ENCODE peak calls at places on chromosome 2, in four cellular contexts. One of them, this sample, is unnamed. For H3K4me1, the result is how much of the 10 kb centered on the place peaks cover.

GRCh38 chr2:54657664-54658083 is 65.8 kb upstream of the EML6 start:
- DNase-seq in heart right ventricle: no peak
- DNase-seq in psoas muscle: peak
- DNase-seq in IMR-90: peak
- DNase-seq in this sample: no peak

GRCh38 chr2:241774419-241775222 is 2.0 kb upstream of the GAL3ST2 start:
- DNase-seq in psoas muscle: no peak
- DNase-seq in IMR-90: peak
- DNase-seq in heart right ventricle: no peak
- DNase-seq in this sample: peak

GRCh38 chr2:126883661-126884030 is 15.0 kb upstream of the TEX51 start:
- DNase-seq in heart right ventricle: no peak
- DNase-seq in psoas muscle: no peak
- DNase-seq in IMR-90: no peak
- DNase-seq in this sample: no peak

GRCh38 chr2:96927420-96928171 is 57.7 kb upstream of the SEMA4C start:
- DNase-seq in IMR-90: no peak
- DNase-seq in psoas muscle: peak
- DNase-seq in heart right ventricle: peak
- DNase-seq in this sample: no peak

GRCh38 chr2:47488870-47489584 is 86.1 kb downstream of the MSH2 start:
- DNase-seq in heart right ventricle: no peak
- DNase-seq in IMR-90: peak
- DNase-seq in psoas muscle: no peak
- DNase-seq in this sample: no peak

GRCh38 chr2:237920673-237921072 is 46.1 kb upstream of the UBE2F start:
- DNase-seq in psoas muscle: no peak
- DNase-seq in IMR-90: peak
- DNase-seq in heart right ventricle: no peak
- DNase-seq in this sample: no peak

GRCh38 chr2:222960126-222960525 is 91.9 kb upstream of the KCNE4 start:
- DNase-seq in heart right ventricle: no peak
- DNase-seq in IMR-90: peak
- DNase-seq in psoas muscle: no peak
- DNase-seq in this sample: no peak

GRCh38 chr2:134466141-134466540 is 212.3 kb downstream of the MGAT5 start:
- DNase-seq in psoas muscle: no peak
- DNase-seq in heart right ventricle: no peak
- DNase-seq in IMR-90: no peak
- DNase-seq in this sample: peak

GRCh38 chr2:47072728-47073191 is 82.3 kb downstream of the STPG4 start:
- DNase-seq in heart right ventricle: peak
- DNase-seq in IMR-90: no peak
- DNase-seq in psoas muscle: no peak
- DNase-seq in this sample: no peak

GRCh38 chr2:7860693-7861092 is 821.2 kb upstream of the ID2 start:
- DNase-seq in psoas muscle: no peak
- DNase-seq in IMR-90: peak
- DNase-seq in heart right ventricle: no peak
- DNase-seq in this sample: no peak

GRCh38 chr2:46982356-46983064 is 66.9 kb upstream of the MCFD2 start:
- DNase-seq in heart right ventricle: no peak
- DNase-seq in IMR-90: no peak
- DNase-seq in psoas muscle: no peak
- DNase-seq in this sample: no peak

GRCh38 chr2:128315122-128315828 is 3.4 kb downstream of the HS6ST1 start:
- DNase-seq in psoas muscle: peak
- DNase-seq in heart right ventricle: no peak
- DNase-seq in IMR-90: no peak
- DNase-seq in this sample: peak

GRCh38 chr2:71888741-71889445 is 258.8 kb downstream of the CYP26B1 start:
- DNase-seq in psoas muscle: no peak
- DNase-seq in IMR-90: peak
- DNase-seq in heart right ventricle: no peak
- DNase-seq in this sample: peak

GRCh38 chr2:110105608-110106467 is 9.8 kb downstream of the MALL start:
- DNase-seq in heart right ventricle: no peak
- DNase-seq in IMR-90: peak
- DNase-seq in psoas muscle: no peak
- DNase-seq in this sample: no peak

GRCh38 chr2:180122874-180123273 is 115.8 kb upstream of the CWC22 start:
- DNase-seq in IMR-90: peak
- DNase-seq in psoas muscle: no peak
- DNase-seq in heart right ventricle: no peak
- DNase-seq in this sample: no peak

GRCh38 chr2:175111200-175111657 is 56.8 kb downstream of the ATF2 start:
- DNase-seq in psoas muscle: no peak
- DNase-seq in IMR-90: peak
- DNase-seq in heart right ventricle: no peak
- DNase-seq in this sample: no peak

GRCh38 chr2:152920846-152921245 is 202.4 kb downstream of the ARL6IP6 start:
- DNase-seq in heart right ventricle: no peak
- DNase-seq in psoas muscle: no peak
- DNase-seq in IMR-90: no peak
- DNase-seq in this sample: no peak

DNA sequence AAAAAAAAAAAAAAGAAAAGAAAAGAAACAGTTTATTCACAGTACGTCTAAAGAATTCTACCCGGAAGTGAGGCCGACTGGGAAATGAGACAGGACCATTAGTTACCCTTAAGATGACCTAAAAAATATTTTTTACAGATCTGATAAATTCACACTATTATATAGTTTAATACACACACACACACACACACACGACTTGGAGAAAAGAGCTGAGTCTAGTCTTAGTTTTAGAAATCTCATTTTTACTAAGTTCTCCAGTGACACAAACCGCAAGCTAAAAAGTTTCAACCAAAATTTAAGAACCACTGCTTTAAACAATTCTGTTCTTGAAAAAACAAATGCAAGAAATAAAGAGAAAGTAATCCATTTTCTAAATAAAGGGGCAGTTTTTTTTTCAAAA is 27.1 kb downstream of the ST3GAL5 start:
- DNase-seq in IMR-90: no peak
- DNase-seq in psoas muscle: no peak
- DNase-seq in heart right ventricle: no peak
- DNase-seq in this sample: no peak
- H3K4me3 ChIP-seq in IMR-90: no peak
- H3K4me3 ChIP-seq in psoas muscle: no peak
- H3K4me3 ChIP-seq in heart right ventricle: no peak
- H3K4me3 ChIP-seq in this sample: no peak

DNA sequence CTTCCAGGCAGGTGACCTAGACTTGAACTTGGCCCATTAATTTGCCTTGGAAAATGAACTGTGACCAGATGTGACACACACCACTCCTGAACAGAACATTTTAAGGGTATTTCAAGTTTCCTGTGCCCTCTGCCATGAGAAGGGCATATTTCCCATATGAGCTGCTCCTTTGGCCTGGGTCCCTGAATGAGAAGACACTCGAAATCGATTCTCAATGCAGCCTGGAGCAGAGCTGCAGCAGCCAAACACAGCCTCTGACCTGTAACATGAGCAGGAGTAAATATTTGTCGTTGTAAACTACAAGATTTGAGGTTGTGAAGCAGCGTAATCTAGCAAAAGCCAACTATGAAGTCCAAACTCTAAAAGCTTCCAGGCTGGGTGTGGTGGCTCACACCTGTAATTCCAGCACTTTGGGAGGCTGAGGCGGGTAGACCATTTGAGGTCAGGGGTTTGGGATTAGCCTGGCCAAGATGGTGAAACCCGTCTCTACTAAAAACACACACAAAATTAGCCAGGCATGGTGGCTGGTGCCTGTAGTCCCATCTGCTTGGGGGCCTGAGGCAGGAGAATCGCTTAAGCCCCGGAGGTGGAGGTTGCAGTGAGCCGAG is 30.1 kb upstream of the SOS1 start:
- DNase-seq in psoas muscle: no peak
- DNase-seq in heart right ventricle: no peak
- DNase-seq in IMR-90: no peak
- DNase-seq in this sample: no peak
- H3K4me1 ChIP-seq in psoas muscle: under half
- H3K4me1 ChIP-seq in heart right ventricle: under half
- H3K4me1 ChIP-seq in IMR-90: under half
- H3K4me1 ChIP-seq in this sample: under half

GRCh38 chr2:239912171-239912937 is 112.8 kb downstream of the NDUFA10 start:
- DNase-seq in IMR-90: no peak
- DNase-seq in psoas muscle: no peak
- DNase-seq in heart right ventricle: no peak
- DNase-seq in this sample: peak
- H3K4me3 ChIP-seq in IMR-90: no peak
- H3K4me3 ChIP-seq in psoas muscle: no peak
- H3K4me3 ChIP-seq in heart right ventricle: no peak
- H3K4me3 ChIP-seq in this sample: no peak

DNA sequence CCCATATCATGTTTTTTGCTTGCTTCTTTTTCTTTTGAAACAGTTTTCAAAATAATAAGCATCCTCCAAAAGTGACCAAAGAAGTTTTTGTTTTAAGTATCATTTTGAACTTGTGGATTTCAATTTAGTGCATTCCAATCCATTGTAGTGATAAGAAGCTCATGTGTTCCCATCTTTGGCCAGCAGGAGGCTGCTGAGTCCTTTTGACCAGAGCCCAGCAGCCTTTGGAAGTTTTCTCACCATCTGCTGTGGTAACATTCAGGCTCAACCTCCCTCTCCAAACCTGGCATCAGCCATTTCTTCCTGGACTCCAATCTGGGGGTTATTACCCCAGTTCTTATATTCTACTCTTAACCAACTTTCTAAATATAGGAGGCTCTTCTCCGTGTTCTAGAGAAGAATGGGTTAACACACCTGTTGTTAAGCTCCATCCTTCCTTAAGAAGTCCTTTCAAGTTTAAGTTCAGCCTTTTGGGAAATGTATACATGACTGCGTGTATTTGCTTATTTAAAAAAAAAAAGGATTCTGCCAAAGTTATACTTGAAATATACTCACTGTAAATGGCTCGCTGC is 39.0 kb upstream of the MAL start:
- DNase-seq in IMR-90: peak
- DNase-seq in psoas muscle: no peak
- DNase-seq in heart right ventricle: peak
- DNase-seq in this sample: peak
- H3K4me1 ChIP-seq in IMR-90: under half
- H3K4me1 ChIP-seq in psoas muscle: under half
- H3K4me1 ChIP-seq in heart right ventricle: under half
- H3K4me1 ChIP-seq in this sample: under half

GRCh38 chr2:64581777-64582539 is 57.8 kb downstream of the AFTPH start:
- DNase-seq in psoas muscle: no peak
- DNase-seq in heart right ventricle: no peak
- DNase-seq in IMR-90: no peak
- DNase-seq in this sample: no peak
- H3K4me3 ChIP-seq in psoas muscle: no peak
- H3K4me3 ChIP-seq in heart right ventricle: no peak
- H3K4me3 ChIP-seq in IMR-90: no peak
- H3K4me3 ChIP-seq in this sample: no peak

DNA sequence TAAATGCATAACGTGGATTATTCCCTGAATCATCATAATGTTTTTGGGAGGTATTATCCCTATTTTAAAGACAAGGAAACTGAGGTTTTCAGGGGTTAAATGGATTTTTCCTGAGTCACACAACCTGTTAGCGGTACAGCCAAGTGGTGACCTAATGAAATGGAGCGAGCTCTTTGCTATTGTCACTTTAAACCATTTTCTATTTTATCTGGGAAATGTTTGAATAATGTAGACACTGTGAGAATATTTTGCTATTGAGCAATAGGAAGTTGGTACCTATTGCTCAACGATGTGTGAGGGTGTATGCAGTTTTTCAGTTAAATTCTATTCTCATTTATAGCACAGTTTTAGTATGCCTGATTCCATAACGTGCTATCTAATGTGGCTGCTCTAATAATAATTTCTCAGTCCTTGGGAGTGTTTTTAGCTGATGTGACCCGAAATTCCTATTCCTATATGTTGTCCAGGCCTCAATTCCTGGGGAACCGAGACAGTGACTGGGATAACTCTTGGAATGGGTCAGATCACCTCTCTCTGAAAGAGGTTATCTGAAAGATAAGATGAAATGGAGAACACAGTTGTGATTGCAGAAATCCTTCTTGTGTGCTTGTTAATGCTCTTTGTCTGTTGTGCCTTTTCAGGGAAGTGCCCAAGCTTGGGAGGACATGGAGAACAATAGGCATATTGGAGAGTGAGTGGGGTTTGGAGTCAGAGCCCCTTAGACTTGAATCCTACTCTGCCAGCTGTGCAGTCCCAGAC is 38.4 kb downstream of the ABCB11 start:
- DNase-seq in IMR-90: no peak
- DNase-seq in psoas muscle: no peak
- DNase-seq in heart right ventricle: no peak
- DNase-seq in this sample: no peak
- H3K4me1 ChIP-seq in IMR-90: under half
- H3K4me1 ChIP-seq in psoas muscle: under half
- H3K4me1 ChIP-seq in heart right ventricle: under half
- H3K4me1 ChIP-seq in this sample: under half

GRCh38 chr2:106062627-106063026 is 131.5 kb downstream of the UXS1 start:
- DNase-seq in psoas muscle: no peak
- DNase-seq in IMR-90: no peak
- DNase-seq in heart right ventricle: peak
- DNase-seq in this sample: peak

GRCh38 chr2:106061971-106062370 is 132.1 kb downstream of the UXS1 start:
- DNase-seq in IMR-90: no peak
- DNase-seq in heart right ventricle: no peak
- DNase-seq in psoas muscle: no peak
- DNase-seq in this sample: no peak

GRCh38 chr2:106068415-106068814 is 125.7 kb downstream of the UXS1 start:
- DNase-seq in IMR-90: no peak
- DNase-seq in heart right ventricle: no peak
- DNase-seq in psoas muscle: no peak
- DNase-seq in this sample: no peak

GRCh38 chr2:106065983-106066826 is 127.9 kb downstream of the UXS1 start:
- DNase-seq in psoas muscle: peak
- DNase-seq in IMR-90: no peak
- DNase-seq in heart right ventricle: no peak
- DNase-seq in this sample: no peak

DNA sequence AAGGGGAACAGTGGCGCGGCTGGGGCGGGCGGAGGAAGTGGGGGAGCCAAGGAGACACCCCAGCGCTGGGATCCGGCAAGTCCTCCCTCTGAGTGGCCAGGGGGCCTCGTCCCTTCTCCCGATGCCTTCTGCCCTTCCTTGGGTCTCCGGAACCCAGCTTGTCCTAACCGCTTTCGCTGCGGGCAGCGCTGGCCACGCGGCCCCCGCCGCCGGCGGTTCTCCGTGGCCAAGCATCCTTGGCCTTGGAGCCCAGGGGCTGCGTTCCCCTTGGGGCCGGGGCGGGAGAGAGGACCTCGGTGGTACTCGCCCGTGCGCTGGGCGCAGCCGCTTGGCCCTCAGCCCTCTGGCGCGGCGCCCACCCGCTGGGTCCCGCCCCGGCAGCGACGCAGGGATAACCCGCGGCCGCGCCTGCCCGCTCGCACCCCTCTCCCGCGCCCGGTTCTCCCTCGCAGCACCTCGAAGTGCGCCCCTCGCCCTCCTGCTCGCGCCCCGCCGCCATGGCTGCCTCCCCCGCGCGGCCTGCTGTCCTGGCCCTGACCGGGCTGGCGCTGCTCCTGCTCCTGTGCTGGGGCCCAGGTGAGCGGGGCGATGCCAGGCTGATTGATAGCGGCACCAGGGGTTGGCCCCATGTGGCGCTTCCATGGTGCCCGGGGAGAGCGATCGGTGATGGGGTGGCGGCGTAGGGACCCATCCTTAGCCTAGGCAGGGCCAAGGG is 128.7 kb downstream of the UXS1 start:
- DNase-seq in IMR-90: no peak
- DNase-seq in psoas muscle: peak
- DNase-seq in heart right ventricle: no peak
- DNase-seq in this sample: no peak
- H3K4me3 ChIP-seq in IMR-90: no peak
- H3K4me3 ChIP-seq in psoas muscle: peak
- H3K4me3 ChIP-seq in heart right ventricle: peak
- H3K4me3 ChIP-seq in this sample: peak

This sample was measured in right atrium auricular region.